ENCODE peak calls at places on chromosomes 1 and 21, in six cellular contexts. Y, A, M, P, D and V are unnamed samples.

GRCh38 chr1:158101944-158102343 is 78.8 kb upstream of the CD1D start:
- DNase-seq in Y (no peak), A (no peak), M (no peak), P (no peak), D (no peak), V (no peak)

GRCh38 chr1:11455925-11456580 is 22.9 kb upstream of the DISP3 start:
- DNase-seq in Y (no peak), A (no peak), M (no peak), P (no peak), D (no peak), V (no peak)

GRCh38 chr1:39167632-39168209 is 36.8 kb upstream of the MACF1 start:
- DNase-seq in Y (no peak), A (no peak), M (no peak), P (no peak), D (no peak), V (no peak)

GRCh38 chr1:9211291-9211811 is 23.2 kb upstream of the H6PD start:
- DNase-seq in Y (no peak), A (no peak), M (no peak), P (no peak), D (no peak), V (no peak)

GRCh38 chr1:64733576-64734288 is 11.1 kb upstream of the RAVER2 start:
- DNase-seq in Y (no peak), A (no peak), M (no peak), P (no peak), D (no peak), V (no peak)

GRCh38 chr1:101484896-101485412 is 248.1 kb downstream of the S1PR1 start:
- DNase-seq in Y (no peak), A (no peak), M (no peak), P (no peak), D (no peak), V (no peak)

GRCh38 chr1:212975607-212975918 is 25.2 kb downstream of the VASH2 start:
- DNase-seq in Y (no peak), A (no peak), M (no peak), P (no peak), D (no peak), V (no peak)

GRCh38 chr1:30521261-30521865 is 202.0 kb downstream of the MATN1 start:
- DNase-seq in Y (no peak), A (no peak), M (peak; percentile 10), P (no peak), D (no peak), V (no peak)

GRCh38 chr1:8364528-8365442 is 46.9 kb downstream of the SLC45A1 start:
- DNase-seq in Y (no peak), A (peak; percentile 94), M (no peak), P (peak; percentile 47), D (no peak), V (no peak)

GRCh38 chr1:55233149-55233777 is 18.1 kb upstream of the USP24 start:
- DNase-seq in Y (no peak), A (no peak), M (no peak), P (no peak), D (no peak), V (no peak)

GRCh38 chr1:45854724-45855123 is 51.3 kb downstream of the MAST2 start:
- DNase-seq in Y (no peak), A (no peak), M (no peak), P (no peak), D (no peak), V (peak; percentile 57)

GRCh38 chr1:179169616-179170467 is 59.6 kb downstream of the ABL2 start:
- DNase-seq in Y (no peak), A (no peak), M (no peak), P (no peak), D (no peak), V (no peak)

GRCh38 chr21:43936186-43936967 is 71.4 kb downstream of the AGPAT3 start:
- DNase-seq in Y (no peak), A (no peak), M (no peak), P (no peak), D (no peak), V (no peak)

GRCh38 chr1:19087017-19087736 is 122.9 kb downstream of the UBR4 start:
- DNase-seq in Y (no peak), A (no peak), M (no peak), P (no peak), D (no peak), V (no peak)

GRCh38 chr1:161225178-161225533 is 704 bp upstream of the TOMM40L start:
- DNase-seq in Y (no peak), A (peak; percentile 43), M (no peak), P (no peak), D (no peak), V (no peak)

GRCh38 chr1:154493276-154493675 is 8.7 kb upstream of the TDRD10 start:
- DNase-seq in Y (peak; percentile 42), A (peak; percentile 75), M (no peak), P (peak; percentile 39), D (no peak), V (peak; percentile 55)

GRCh38 chr1:232844791-232845190 is 39.6 kb downstream of the MAP10 start:
- DNase-seq in Y (no peak), A (no peak), M (no peak), P (no peak), D (no peak), V (no peak)

GRCh38 chr1:56461158-56462127 is 117.9 kb downstream of the PLPP3 start:
- DNase-seq in Y (no peak), A (no peak), M (no peak), P (no peak), D (no peak), V (peak; percentile 58)

GRCh38 chr1:185646202-185646683 is 87.9 kb upstream of the HMCN1 start:
- DNase-seq in Y (peak; percentile 37), A (no peak), M (peak; percentile 57), P (peak; percentile 56), D (no peak), V (peak; percentile 94)

GRCh38 chr21:42981862-42982261 is 7.5 kb downstream of the PKNOX1 start:
- DNase-seq in Y (no peak), A (no peak), M (no peak), P (no peak), D (no peak), V (no peak)

GRCh38 chr1:155133799-155134281 is 1.8 kb upstream of the SLC50A1 start:
- DNase-seq in Y (no peak), A (no peak), M (no peak), P (no peak), D (no peak), V (no peak)

GRCh38 chr21:37436180-37436579 is 69.6 kb downstream of the DYRK1A start:
- DNase-seq in Y (no peak), A (no peak), M (no peak), P (no peak), D (no peak), V (no peak)

GRCh38 chr1:48333316-48333715 is 110.8 kb downstream of the SLC5A9 start:
- DNase-seq in Y (no peak), A (no peak), M (no peak), P (no peak), D (no peak), V (no peak)

GRCh38 chr1:150789396-150789795 is 18.7 kb downstream of the CTSK start:
- DNase-seq in Y (no peak), A (no peak), M (no peak), P (no peak), D (no peak), V (peak; percentile 31)

GRCh38 chr1:226471467-226471866 is 63.6 kb upstream of the PARP1 start:
- DNase-seq in Y (no peak), A (no peak), M (no peak), P (no peak), D (no peak), V (no peak)

GRCh38 chr1:148160048-148160395 is 7.9 kb upstream of the NBPF11 start:
- DNase-seq in Y (no peak), A (no peak), M (no peak), P (no peak), D (no peak), V (no peak)

GRCh38 chr1:223460566-223461189 is 67.5 kb downstream of the CCDC185 start:
- DNase-seq in Y (no peak), A (no peak), M (no peak), P (no peak), D (no peak), V (no peak)

GRCh38 chr1:194069168-194069830 is 882.9 kb upstream of the B3GALT2 start:
- DNase-seq in Y (no peak), A (peak; percentile 83), M (no peak), P (peak; percentile 19), D (no peak), V (no peak)

GRCh38 chr1:21939650-21940374 is 2.7 kb upstream of the HSPG2 start:
- DNase-seq in Y (peak; percentile 52), A (peak; percentile 96), M (peak; percentile 86), P (peak; percentile 81), D (no peak), V (no peak)
- TF ChIP-seq POLR2AphosphoS5 in Y (peak; percentile 41), A (peak; percentile 48), M (peak; percentile 64), P (peak; percentile 81), D (no peak), V (no peak)

GRCh38 chr1:242120432-242120831 is 121.5 kb upstream of the MAP1LC3C start:
- DNase-seq in Y (no peak), A (no peak), M (no peak), P (no peak), D (no peak), V (no peak)
- TF ChIP-seq POLR2AphosphoS5 in Y (no peak), A (no peak), M (no peak), P (no peak), D (no peak), V (no peak)

DNA sequence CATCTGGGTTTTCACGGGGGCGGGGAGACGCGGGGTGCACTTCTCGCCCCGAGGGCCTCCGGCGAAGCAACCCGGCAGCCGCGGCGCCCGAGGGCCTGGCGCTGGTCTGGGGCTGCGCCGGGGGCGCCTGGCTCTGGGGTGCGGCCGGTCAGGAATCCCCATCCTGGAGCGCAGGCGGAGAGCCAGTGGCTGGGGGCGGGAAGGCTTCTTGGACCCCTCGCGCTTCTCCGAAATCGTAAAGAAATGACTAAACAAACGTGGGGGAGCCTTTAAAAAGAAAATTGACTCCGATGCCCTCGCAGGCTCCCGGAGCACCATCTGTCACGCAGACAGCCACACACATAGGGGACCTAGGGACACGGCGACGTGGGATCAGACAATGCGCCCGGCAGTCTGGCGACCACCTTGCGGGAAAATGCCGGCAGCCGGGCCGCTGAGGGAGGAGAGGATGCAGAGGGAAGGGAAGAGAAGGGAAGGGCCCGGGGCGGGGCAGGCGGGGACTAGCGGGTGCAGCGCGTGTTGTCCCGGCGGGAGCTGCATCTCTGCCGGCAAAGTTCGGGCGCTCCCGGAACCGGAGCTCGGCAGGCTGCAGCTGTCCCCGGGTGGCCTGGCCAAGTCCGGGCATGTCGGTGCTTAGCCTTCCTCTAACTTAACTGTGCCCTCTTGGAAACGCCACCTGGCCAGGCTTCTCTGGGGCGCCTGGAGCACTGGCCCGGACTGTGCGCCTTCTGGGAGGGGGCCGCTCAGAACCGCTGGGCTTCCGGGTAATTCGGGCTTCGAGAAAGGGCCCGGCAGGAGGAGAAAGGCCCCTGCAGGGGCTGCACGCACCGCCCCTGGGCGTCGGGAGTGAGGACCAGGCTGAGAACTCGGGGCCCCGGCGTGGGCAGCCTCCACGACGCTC is 1.9 kb downstream of the NHLH2 start:
- DNase-seq in Y (peak; percentile 55), A (no peak), M (peak; percentile 31), P (no peak), D (peak; percentile 22), V (peak; percentile 85)
- TF ChIP-seq POLR2AphosphoS5 in Y (no peak), A (no peak), M (no peak), P (no peak), D (no peak), V (peak; percentile 51)

DNA sequence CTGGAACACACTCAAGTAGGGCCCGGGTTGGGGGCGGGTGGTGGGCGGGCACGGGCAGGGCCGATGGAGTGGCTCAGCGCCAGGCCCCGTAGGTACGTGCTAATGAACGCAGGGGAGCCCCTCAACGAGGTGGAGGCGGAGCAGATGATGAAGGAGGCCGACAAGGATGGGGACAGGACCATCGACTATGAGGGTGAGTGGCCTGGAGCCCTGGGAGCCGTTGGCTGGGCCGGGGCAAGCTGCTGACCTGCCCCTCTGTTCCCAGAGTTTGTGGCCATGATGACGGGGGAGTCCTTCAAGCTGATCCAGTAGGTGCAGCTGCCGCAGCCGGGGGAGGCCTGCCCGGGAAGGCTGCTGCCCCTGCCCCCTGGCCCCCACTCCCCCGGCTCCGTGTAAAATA is 1.8 kb downstream of the CALML6 start:
- DNase-seq in Y (no peak), A (no peak), M (no peak), P (peak; percentile 11), D (no peak), V (no peak)
- TF ChIP-seq POLR2AphosphoS5 in Y (no peak), A (no peak), M (no peak), P (no peak), D (no peak), V (no peak)